ENCODE peak calls at places on chromosomes 5 and 9, in four cellular contexts. One of them, this sample, is unnamed.

GRCh38 chr5:149246906-149247305 is 24.8 kb upstream of the AFAP1L1 start:
- DNase-seq in prostate gland: no peak
- DNase-seq in SK-N-SH: no peak
- DNase-seq in GM12892: no peak
- DNase-seq in this sample: no peak

GRCh38 chr9:83219154-83219923 is 156.4 kb upstream of the RASEF start:
- DNase-seq in prostate gland: peak; percentile 78
- DNase-seq in SK-N-SH: peak; percentile 84
- DNase-seq in GM12892: no peak
- DNase-seq in this sample: peak; percentile 76

GRCh38 chr5:68522863-68523262 is 307.3 kb downstream of the PIK3R1 start:
- DNase-seq in prostate gland: no peak
- DNase-seq in SK-N-SH: no peak
- DNase-seq in GM12892: no peak
- DNase-seq in this sample: no peak

GRCh38 chr5:127951791-127952190 is 131.8 kb upstream of the SLC12A2 start:
- DNase-seq in prostate gland: no peak
- DNase-seq in SK-N-SH: no peak
- DNase-seq in GM12892: no peak
- DNase-seq in this sample: no peak

GRCh38 chr5:80231243-80231642 is 24.6 kb downstream of the SERINC5 start:
- DNase-seq in prostate gland: no peak
- DNase-seq in SK-N-SH: no peak
- DNase-seq in GM12892: no peak
- DNase-seq in this sample: no peak

GRCh38 chr9:119343161-119343720 is 26.0 kb downstream of the BRINP1 start:
- DNase-seq in prostate gland: no peak
- DNase-seq in SK-N-SH: no peak
- DNase-seq in GM12892: no peak
- DNase-seq in this sample: no peak

GRCh38 chr5:148926207-148926606 is 99.8 kb downstream of the ADRB2 start:
- DNase-seq in prostate gland: no peak
- DNase-seq in SK-N-SH: no peak
- DNase-seq in GM12892: no peak
- DNase-seq in this sample: no peak

GRCh38 chr5:40141418-40141817 is 538.3 kb upstream of the PTGER4 start:
- DNase-seq in prostate gland: no peak
- DNase-seq in SK-N-SH: no peak
- DNase-seq in GM12892: no peak
- DNase-seq in this sample: no peak

GRCh38 chr9:95981741-95982390 is 106.4 kb downstream of the ERCC6L2 start:
- DNase-seq in prostate gland: no peak
- DNase-seq in SK-N-SH: no peak
- DNase-seq in GM12892: no peak
- DNase-seq in this sample: no peak

GRCh38 chr5:135694906-135695305 is 116.1 kb upstream of the CXCL14 start:
- DNase-seq in prostate gland: no peak
- DNase-seq in SK-N-SH: no peak
- DNase-seq in GM12892: no peak
- DNase-seq in this sample: no peak

GRCh38 chr9:75892168-75892901 is 1.9 kb downstream of the PCSK5 start:
- DNase-seq in prostate gland: peak; percentile 14
- DNase-seq in SK-N-SH: peak; percentile 14
- DNase-seq in GM12892: no peak
- DNase-seq in this sample: no peak

GRCh38 chr9:85408494-85408893 is 333.3 kb downstream of the AGTPBP1 start:
- DNase-seq in prostate gland: no peak
- DNase-seq in SK-N-SH: no peak
- DNase-seq in GM12892: no peak
- DNase-seq in this sample: no peak

GRCh38 chr5:178385472-178385853 is 152.9 kb upstream of the PHYKPL start:
- DNase-seq in prostate gland: no peak
- DNase-seq in SK-N-SH: peak; percentile 47
- DNase-seq in GM12892: no peak
- DNase-seq in this sample: no peak

GRCh38 chr9:8961186-8961666 is 1161.6 kb upstream of the DMAC1 start:
- DNase-seq in prostate gland: no peak
- DNase-seq in SK-N-SH: no peak
- DNase-seq in GM12892: no peak
- DNase-seq in this sample: no peak

GRCh38 chr5:156149203-156149602 is 177.8 kb upstream of the SGCD start:
- DNase-seq in prostate gland: no peak
- DNase-seq in SK-N-SH: no peak
- DNase-seq in GM12892: no peak
- DNase-seq in this sample: no peak

GRCh38 chr9:90433398-90433890 is 209.2 kb downstream of the DIRAS2 start:
- DNase-seq in prostate gland: no peak
- DNase-seq in SK-N-SH: no peak
- DNase-seq in GM12892: no peak
- DNase-seq in this sample: peak; percentile 31

GRCh38 chr5:78779771-78780616 is 131.4 kb upstream of the LHFPL2 start:
- DNase-seq in prostate gland: no peak
- DNase-seq in SK-N-SH: no peak
- DNase-seq in GM12892: no peak
- DNase-seq in this sample: no peak

GRCh38 chr9:96423322-96423984 is 5.3 kb upstream of the ZNF367 start:
- DNase-seq in prostate gland: no peak
- DNase-seq in SK-N-SH: no peak
- DNase-seq in GM12892: no peak
- DNase-seq in this sample: no peak

GRCh38 chr9:88833946-88834345 is 157.3 kb upstream of the S1PR3 start:
- DNase-seq in prostate gland: no peak
- DNase-seq in SK-N-SH: no peak
- DNase-seq in GM12892: no peak
- DNase-seq in this sample: no peak

GRCh38 chr5:177233802-177234201 is 69.7 kb downstream of the RAB24 start:
- DNase-seq in prostate gland: no peak
- DNase-seq in SK-N-SH: no peak
- DNase-seq in GM12892: no peak
- DNase-seq in this sample: no peak

GRCh38 chr5:36242534-36243144 is 914 bp upstream of the NADK2 start:
- DNase-seq in prostate gland: no peak
- DNase-seq in SK-N-SH: peak; percentile 17
- DNase-seq in GM12892: no peak
- DNase-seq in this sample: no peak

GRCh38 chr9:36888551-36888950 is 145.5 kb downstream of the PAX5 start:
- DNase-seq in prostate gland: no peak
- DNase-seq in SK-N-SH: no peak
- DNase-seq in GM12892: no peak
- DNase-seq in this sample: no peak

GRCh38 chr9:88746029-88746743 is 211.2 kb downstream of the NXNL2 start:
- DNase-seq in prostate gland: no peak
- DNase-seq in SK-N-SH: no peak
- DNase-seq in GM12892: no peak
- DNase-seq in this sample: no peak

GRCh38 chr5:138677782-138678181 is 75.4 kb upstream of the CTNNA1 start:
- DNase-seq in prostate gland: no peak
- DNase-seq in SK-N-SH: peak; percentile 52
- DNase-seq in GM12892: no peak
- DNase-seq in this sample: no peak

GRCh38 chr9:92141144-92142129 is 26.2 kb upstream of the SPTLC1 start:
- DNase-seq in prostate gland: no peak
- DNase-seq in SK-N-SH: peak; percentile 79
- DNase-seq in GM12892: no peak
- DNase-seq in this sample: peak; percentile 45

GRCh38 chr9:83387401-83388185 is 150.6 kb downstream of the FRMD3 start:
- DNase-seq in prostate gland: no peak
- DNase-seq in SK-N-SH: no peak
- DNase-seq in GM12892: no peak
- DNase-seq in this sample: no peak

GRCh38 chr5:14349029-14349428 is 205.9 kb downstream of the TRIO start:
- DNase-seq in prostate gland: no peak
- DNase-seq in SK-N-SH: no peak
- DNase-seq in GM12892: no peak
- DNase-seq in this sample: no peak

GRCh38 chr5:14935341-14935740 is 63.8 kb upstream of the ANKH start:
- DNase-seq in prostate gland: no peak
- DNase-seq in SK-N-SH: no peak
- DNase-seq in GM12892: no peak
- DNase-seq in this sample: no peak

DNA sequence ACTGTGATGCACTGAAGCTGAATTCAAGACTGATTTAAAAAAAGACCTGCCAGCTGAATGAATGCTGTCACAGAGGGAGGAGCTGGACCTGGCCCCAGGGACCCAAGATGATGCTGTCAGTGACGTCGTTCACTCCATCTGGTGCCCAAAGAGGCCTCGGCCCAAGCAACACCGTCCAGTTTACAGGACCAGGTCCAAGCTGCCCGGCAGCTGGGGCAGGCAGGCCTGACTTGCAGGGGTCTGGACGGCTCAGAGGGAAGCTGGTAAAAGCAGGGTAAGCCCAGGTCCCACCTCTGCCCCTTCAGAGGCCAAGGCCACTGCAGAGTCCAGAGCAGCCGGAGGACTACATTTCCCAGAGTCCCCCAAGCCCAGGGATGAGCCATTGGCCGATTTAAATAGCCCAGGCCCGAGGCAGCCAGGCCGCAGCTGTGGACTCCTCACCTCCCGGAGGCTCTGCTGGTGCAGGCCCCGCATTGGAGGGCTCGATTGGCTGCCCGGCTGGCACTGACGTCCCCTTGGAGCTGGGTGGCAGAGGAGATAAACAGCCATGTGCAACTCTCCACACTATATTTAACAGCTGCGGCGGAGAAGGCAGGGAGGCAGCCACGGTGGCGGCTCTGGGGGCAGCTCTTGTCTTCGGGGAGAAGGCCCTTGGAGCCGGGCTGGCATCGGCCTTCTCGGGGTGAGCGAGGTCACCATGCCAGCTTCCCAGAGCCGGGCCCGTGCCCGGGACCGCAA is at the start of gene PLPP7:
- DNase-seq in prostate gland: no peak
- DNase-seq in SK-N-SH: peak; percentile 95
- DNase-seq in GM12892: peak; percentile 80
- DNase-seq in this sample: no peak
- TF ChIP-seq POLR2AphosphoS5 in prostate gland: no peak
- TF ChIP-seq POLR2AphosphoS5 in SK-N-SH: peak; percentile 59
- TF ChIP-seq POLR2AphosphoS5 in GM12892: no peak
- TF ChIP-seq POLR2AphosphoS5 in this sample: no peak

GRCh38 chr5:109691248-109691574 is 1.5 kb downstream of the MAN2A1 start:
- DNase-seq in prostate gland: no peak
- DNase-seq in SK-N-SH: no peak
- DNase-seq in GM12892: no peak
- DNase-seq in this sample: no peak

GRCh38 chr5:109688999-109689739 is 558 bp upstream of the MAN2A1 start:
- DNase-seq in prostate gland: peak; percentile 82
- DNase-seq in SK-N-SH: peak; percentile 96
- DNase-seq in GM12892: peak; percentile 66
- DNase-seq in this sample: peak; percentile 87

GRCh38 chr5:109689740-109690455 is at the start of gene MAN2A1:
- DNase-seq in prostate gland: peak; percentile 73
- DNase-seq in SK-N-SH: peak; percentile 81
- DNase-seq in GM12892: peak; percentile 51
- DNase-seq in this sample: peak; percentile 79

GRCh38 chr5:109692011-109692410 is 2.3 kb downstream of the MAN2A1 start:
- DNase-seq in prostate gland: no peak
- DNase-seq in SK-N-SH: no peak
- DNase-seq in GM12892: no peak
- DNase-seq in this sample: no peak

DNA sequence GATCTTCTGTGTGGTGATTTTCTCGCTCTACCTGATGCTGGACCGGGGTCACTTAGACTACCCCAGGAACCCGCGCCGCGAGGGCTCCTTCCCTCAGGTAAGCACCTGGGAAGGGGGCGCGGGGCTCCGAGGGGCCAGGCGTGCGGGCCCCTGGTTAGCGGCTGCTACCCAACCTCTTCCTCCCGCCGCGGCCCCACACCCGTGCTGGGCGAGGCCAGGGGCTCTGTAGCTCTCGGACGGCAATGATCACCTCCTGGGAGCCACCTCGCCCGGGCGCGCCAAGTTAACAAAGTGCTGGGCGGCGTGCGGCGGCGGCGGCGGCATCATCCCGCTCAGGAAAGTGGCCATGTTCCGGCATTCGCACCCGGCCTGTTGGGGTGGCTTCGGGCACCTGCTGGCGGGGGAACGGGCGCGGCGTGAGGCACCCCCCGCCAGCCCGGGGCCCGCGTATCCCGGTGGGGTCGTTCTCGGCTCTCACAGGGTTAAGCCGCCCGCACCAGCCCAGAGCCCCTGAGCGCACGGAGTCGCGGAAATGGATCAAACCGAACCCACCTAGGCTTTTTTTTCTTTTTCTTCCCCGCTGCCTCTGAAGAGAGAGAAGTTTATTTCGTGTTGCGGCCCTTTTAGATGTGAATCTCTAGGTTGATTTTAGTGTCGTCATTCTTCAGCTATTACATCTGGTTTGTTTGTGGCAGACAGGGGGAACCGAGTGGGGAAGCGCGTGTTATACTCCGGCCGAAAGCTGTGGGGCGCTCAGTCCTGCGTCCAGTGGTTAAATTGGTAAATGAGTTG is 925 bp downstream of the MAN2A1 start:
- DNase-seq in prostate gland: peak; percentile 73
- DNase-seq in SK-N-SH: peak; percentile 68
- DNase-seq in GM12892: peak; percentile 10
- DNase-seq in this sample: peak; percentile 69
- TF ChIP-seq POLR2AphosphoS5 in prostate gland: peak; percentile 40
- TF ChIP-seq POLR2AphosphoS5 in SK-N-SH: no peak
- TF ChIP-seq POLR2AphosphoS5 in GM12892: no peak
- TF ChIP-seq POLR2AphosphoS5 in this sample: peak; percentile 22

GRCh38 chr9:27117489-27118135 is 8.6 kb downstream of the TEK start:
- DNase-seq in prostate gland: no peak
- DNase-seq in SK-N-SH: no peak
- DNase-seq in GM12892: no peak
- DNase-seq in this sample: peak; percentile 70
- TF ChIP-seq POLR2AphosphoS5 in prostate gland: peak; percentile 15
- TF ChIP-seq POLR2AphosphoS5 in SK-N-SH: no peak
- TF ChIP-seq POLR2AphosphoS5 in GM12892: no peak
- TF ChIP-seq POLR2AphosphoS5 in this sample: peak; percentile 71

GRCh38 chr5:173242079-173242478 is 7.1 kb upstream of the NKX2-5 start:
- DNase-seq in prostate gland: no peak
- DNase-seq in SK-N-SH: no peak
- DNase-seq in GM12892: no peak
- DNase-seq in this sample: no peak

GRCh38 chr5:173242675-173243085 is 7.7 kb upstream of the NKX2-5 start:
- DNase-seq in prostate gland: no peak
- DNase-seq in SK-N-SH: peak; percentile 68
- DNase-seq in GM12892: no peak
- DNase-seq in this sample: no peak

GRCh38 chr5:173245319-173246134 is 10.5 kb upstream of the NKX2-5 start:
- DNase-seq in prostate gland: no peak
- DNase-seq in SK-N-SH: no peak
- DNase-seq in GM12892: no peak
- DNase-seq in this sample: no peak

GRCh38 chr5:173243215-173243614 is 8.2 kb upstream of the NKX2-5 start:
- DNase-seq in prostate gland: no peak
- DNase-seq in SK-N-SH: no peak
- DNase-seq in GM12892: no peak
- DNase-seq in this sample: no peak

DNA sequence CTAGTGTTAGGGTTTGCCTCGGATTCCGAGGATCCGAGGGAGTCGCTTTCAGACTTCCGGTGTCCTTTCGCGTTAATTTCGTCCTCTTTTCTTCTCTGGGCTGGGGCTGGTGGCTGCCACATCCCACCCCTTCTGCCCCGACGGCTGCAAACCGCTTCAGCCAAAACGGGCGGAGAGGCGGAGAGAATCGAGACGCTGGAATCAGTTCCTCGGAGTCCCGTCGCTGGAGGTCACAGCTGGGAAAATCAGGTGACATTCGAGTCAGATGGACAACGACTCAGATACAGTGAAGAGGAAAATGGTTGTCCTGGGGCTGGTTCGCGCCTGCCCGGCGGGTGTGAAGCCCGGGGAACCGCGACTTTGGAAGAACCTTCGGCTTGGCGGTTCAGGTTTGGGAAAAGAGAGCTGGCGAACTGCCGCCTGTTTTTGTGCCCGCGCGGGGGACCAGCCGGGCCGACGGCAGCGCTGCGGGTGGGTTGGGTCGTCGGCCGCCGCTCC is 8.9 kb upstream of the NKX2-5 start:
- DNase-seq in prostate gland: no peak
- DNase-seq in SK-N-SH: no peak
- DNase-seq in GM12892: no peak
- DNase-seq in this sample: no peak
- TF ChIP-seq POLR2AphosphoS5 in prostate gland: no peak
- TF ChIP-seq POLR2AphosphoS5 in SK-N-SH: no peak
- TF ChIP-seq POLR2AphosphoS5 in GM12892: no peak
- TF ChIP-seq POLR2AphosphoS5 in this sample: no peak